ENCODE peak calls at places on chromosomes 2 and 18, in five cellular contexts. Q, U, B, Y and X are unnamed samples.

GRCh38 chr2:43009448-43009847 is 217.0 kb downstream of the ZFP36L2 start:
- DNase-seq in Q (no peak), U (no peak), B (no peak), Y (no peak), X (no peak)

GRCh38 chr18:60686142-60686541 is 313.6 kb upstream of the MC4R start:
- DNase-seq in Q (no peak), U (no peak), B (no peak), Y (no peak), X (no peak)

GRCh38 chr2:47599171-47599570 is 183.8 kb upstream of the MSH6 start:
- DNase-seq in Q (no peak), U (no peak), B (no peak), Y (no peak), X (no peak)

GRCh38 chr18:36333418-36333817 is 35.9 kb downstream of the FHOD3 start:
- DNase-seq in Q (no peak), U (no peak), B (no peak), Y (no peak), X (no peak)

GRCh38 chr2:189363559-189363958 is 77.7 kb upstream of the WDR75 start:
- DNase-seq in Q (no peak), U (no peak), B (no peak), Y (peak; percentile 6), X (no peak)

GRCh38 chr2:166240387-166241313 is 112.8 kb upstream of the SCN1A start:
- DNase-seq in Q (no peak), U (no peak), B (peak; percentile 22), Y (no peak), X (no peak)

GRCh38 chr18:46917808-46918600 is 602 bp downstream of the KATNAL2 start:
- DNase-seq in Q (peak; percentile 29), U (no peak), B (no peak), Y (peak; percentile 34), X (peak; percentile 72)

GRCh38 chr2:9108210-9108967 is 98.2 kb upstream of the ASAP2 start:
- DNase-seq in Q (no peak), U (no peak), B (no peak), Y (no peak), X (no peak)

GRCh38 chr18:70490008-70490933 is 201.4 kb downstream of the SOCS6 start:
- DNase-seq in Q (no peak), U (peak; percentile 29), B (no peak), Y (peak; percentile 73), X (peak; percentile 36)

GRCh38 chr2:60818272-60818671 is 62.2 kb downstream of the PAPOLG start:
- DNase-seq in Q (no peak), U (no peak), B (no peak), Y (no peak), X (no peak)

GRCh38 chr2:6704077-6704476 is 161.6 kb downstream of the CMPK2 start:
- DNase-seq in Q (no peak), U (no peak), B (no peak), Y (no peak), X (no peak)

GRCh38 chr18:78725426-78725825 is 254.2 kb upstream of the SALL3 start:
- DNase-seq in Q (no peak), U (peak; percentile 18), B (no peak), Y (no peak), X (no peak)

GRCh38 chr2:167592441-167592840 is 655.0 kb downstream of the STK39 start:
- DNase-seq in Q (no peak), U (no peak), B (no peak), Y (no peak), X (no peak)

GRCh38 chr2:232473467-232473890 is 14.2 kb downstream of the ECEL1 start:
- DNase-seq in Q (no peak), U (no peak), B (no peak), Y (no peak), X (peak; percentile 11)

GRCh38 chr2:30240162-30240696 is 8.9 kb downstream of the LBH start:
- DNase-seq in Q (no peak), U (no peak), B (no peak), Y (no peak), X (no peak)

GRCh38 chr2:158232476-158232875 is 130.8 kb downstream of the UPP2 start:
- DNase-seq in Q (no peak), U (no peak), B (no peak), Y (peak; percentile 19), X (no peak)

GRCh38 chr18:78376036-78376435 is 603.6 kb upstream of the SALL3 start:
- DNase-seq in Q (no peak), U (no peak), B (no peak), Y (no peak), X (no peak)

GRCh38 chr2:99066602-99067001 is 74.9 kb upstream of the C2orf15 start:
- DNase-seq in Q (no peak), U (peak; percentile 39), B (no peak), Y (peak; percentile 67), X (no peak)

GRCh38 chr18:34913837-34914755 is 127.1 kb upstream of the MAPRE2 start:
- DNase-seq in Q (no peak), U (no peak), B (no peak), Y (peak; percentile 63), X (no peak)
- H3K4me1 ChIP-seq in Q (no peaks in the 10 kb centered on the region), U (no peaks in the 10 kb centered on the region), B (no peaks in the 10 kb centered on the region), Y (peaks cover 13% of the 10 kb centered on the region), X (peaks cover 7% of the 10 kb centered on the region)

GRCh38 chr2:177059313-177059712 is 153.3 kb upstream of the HNRNPA3 start:
- DNase-seq in Q (no peak), U (no peak), B (no peak), Y (no peak), X (no peak)

GRCh38 chr2:177058747-177059146 is 153.8 kb upstream of the HNRNPA3 start:
- DNase-seq in Q (no peak), U (no peak), B (no peak), Y (no peak), X (no peak)

GRCh38 chr2:177051278-177051677 is 161.3 kb upstream of the HNRNPA3 start:
- DNase-seq in Q (no peak), U (no peak), B (no peak), Y (no peak), X (no peak)

GRCh38 chr2:177056540-177056939 is 156.1 kb upstream of the HNRNPA3 start:
- DNase-seq in Q (no peak), U (no peak), B (no peak), Y (no peak), X (no peak)
- TF ChIP-seq CTCF in Q (no peak), U (no peak), B (no peak), Y (peak; percentile 30), X (no peak)

DNA sequence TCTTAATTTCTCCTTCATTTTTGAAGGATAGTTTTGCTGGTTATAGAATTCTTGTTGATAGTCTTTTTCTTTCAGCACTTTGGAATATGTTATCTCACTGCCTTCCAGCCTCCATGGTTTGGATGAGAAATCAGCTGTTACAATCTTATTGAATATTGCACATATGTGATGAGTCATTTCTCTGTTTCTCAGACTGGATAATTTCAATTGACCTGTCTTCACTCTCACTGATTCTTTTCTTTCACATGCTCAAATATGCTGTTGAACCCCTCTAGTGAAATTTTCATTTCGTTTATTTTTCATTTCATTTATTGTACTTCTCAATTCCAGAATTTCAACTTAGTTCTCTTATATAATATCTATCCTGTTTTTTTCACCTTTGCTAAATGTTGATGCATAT is 22.2 kb downstream of the PDK1 start:
- DNase-seq in Q (no peak), U (no peak), B (no peak), Y (no peak), X (no peak)
- H3K27ac ChIP-seq in Q (no peak overlapping the region), U (no peak overlapping the region), B (no peak overlapping the region), Y (no peak overlapping the region), X (no peak overlapping the region)

DNA sequence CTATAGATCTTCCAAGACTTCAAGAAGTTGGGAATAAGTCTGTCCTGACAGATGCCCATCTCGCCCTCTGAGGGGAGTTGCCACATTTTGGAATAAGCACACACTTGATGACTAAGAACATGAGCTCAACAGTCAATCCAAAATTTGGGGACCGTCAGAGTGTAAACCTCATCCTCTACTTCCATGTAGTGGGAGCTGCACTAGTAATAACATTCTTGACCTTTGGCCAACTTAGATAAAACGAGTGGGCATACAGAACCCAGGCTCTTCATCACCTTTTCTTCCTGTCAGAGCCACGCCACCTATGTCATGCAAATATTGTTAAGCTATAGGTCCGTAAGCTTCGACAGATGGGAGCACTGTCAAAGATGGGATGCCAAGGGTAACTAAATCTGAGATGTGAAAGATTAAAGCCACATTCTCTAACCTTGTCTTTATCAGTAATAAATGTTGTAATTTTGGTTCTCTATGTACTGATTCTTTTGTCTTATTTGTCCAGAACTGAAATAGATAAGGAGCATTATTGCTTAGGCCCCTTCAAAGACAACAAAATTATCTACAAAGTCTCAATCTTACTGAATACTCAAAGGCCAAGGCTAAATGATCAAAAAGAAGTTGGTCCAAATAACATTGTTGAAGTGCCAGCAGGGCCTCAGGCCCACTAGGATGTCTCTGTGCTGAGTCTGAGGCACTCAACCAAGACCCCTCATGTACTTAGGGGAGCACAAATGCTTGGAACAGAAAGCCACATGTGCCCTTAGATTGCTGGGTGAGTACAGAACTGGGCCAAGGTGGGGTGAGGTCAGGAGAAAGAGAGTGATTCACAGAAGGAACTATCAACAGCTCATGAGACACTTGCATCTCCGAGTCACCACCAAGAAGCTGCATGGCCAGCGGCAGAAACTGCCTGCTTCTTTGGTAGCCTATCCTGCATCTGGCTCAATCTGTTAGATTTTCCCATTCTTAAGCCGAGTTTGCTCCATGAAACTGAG is 15.0 kb downstream of the CDH2 start:
- DNase-seq in Q (no peak), U (no peak), B (no peak), Y (peak; percentile 40), X (peak; percentile 37)
- H3K4me1 ChIP-seq in Q (no peaks in the 10 kb centered on the region), U (peaks cover 6% of the 10 kb centered on the region), B (peaks cover 16% of the 10 kb centered on the region), Y (peaks cover 34% of the 10 kb centered on the region), X (peaks cover 67% of the 10 kb centered on the region)

GRCh38 chr2:23433282-23433681 is 48.3 kb downstream of the KLHL29 start:
- DNase-seq in Q (no peak), U (peak; percentile 11), B (no peak), Y (no peak), X (no peak)
- TF ChIP-seq CTCF in Q (no peak), U (no peak), B (no peak), Y (no peak), X (no peak)